ENCODE peak calls at places on chromosomes 5 and 9, in ten cellular contexts. One of them, this sample, is unnamed.

GRCh38 chr9:13857521-13857920 is 456.4 kb downstream of the NFIB start:
- DNase-seq in uterus: no peak
- DNase-seq in GM23338: no peak
- DNase-seq in lower lobe of right lung: no peak
- DNase-seq in ovary: no peak
- DNase-seq in transverse colon: no peak
- DNase-seq in keratinocyte: no peak
- DNase-seq in adrenal gland: no peak
- DNase-seq in stomach: no peak
- DNase-seq in A549: no peak
- DNase-seq in this sample: no peak

GRCh38 chr9:125446581-125447094 is 185.0 kb downstream of the GAPVD1 start:
- DNase-seq in stomach: no peak
- DNase-seq in uterus: no peak
- DNase-seq in transverse colon: no peak
- DNase-seq in lower lobe of right lung: no peak
- DNase-seq in adrenal gland: no peak
- DNase-seq in ovary: no peak
- DNase-seq in A549: no peak
- DNase-seq in keratinocyte: no peak
- DNase-seq in GM23338: no peak
- DNase-seq in this sample: no peak

GRCh38 chr9:104856413-104856941 is 71.5 kb downstream of the ABCA1 start:
- DNase-seq in keratinocyte: no peak
- DNase-seq in ovary: no peak
- DNase-seq in adrenal gland: no peak
- DNase-seq in uterus: no peak
- DNase-seq in GM23338: no peak
- DNase-seq in transverse colon: no peak
- DNase-seq in stomach: no peak
- DNase-seq in lower lobe of right lung: no peak
- DNase-seq in A549: no peak
- DNase-seq in this sample: no peak

GRCh38 chr9:1050125-1050895 is at the start of gene DMRT2:
- DNase-seq in ovary: peak
- DNase-seq in stomach: peak
- DNase-seq in keratinocyte: no peak
- DNase-seq in transverse colon: peak
- DNase-seq in lower lobe of right lung: peak
- DNase-seq in adrenal gland: peak
- DNase-seq in GM23338: peak
- DNase-seq in uterus: peak
- DNase-seq in A549: peak
- DNase-seq in this sample: peak

GRCh38 chr5:132263548-132264261 is 6.2 kb downstream of the PDLIM4 start:
- DNase-seq in lower lobe of right lung: no peak
- DNase-seq in A549: peak
- DNase-seq in ovary: peak
- DNase-seq in transverse colon: peak
- DNase-seq in uterus: peak
- DNase-seq in keratinocyte: no peak
- DNase-seq in adrenal gland: peak
- DNase-seq in stomach: no peak
- DNase-seq in GM23338: no peak
- DNase-seq in this sample: peak

GRCh38 chr5:73897886-73898285 is 271.9 kb downstream of the ARHGEF28 start:
- DNase-seq in uterus: no peak
- DNase-seq in GM23338: no peak
- DNase-seq in stomach: no peak
- DNase-seq in A549: no peak
- DNase-seq in keratinocyte: no peak
- DNase-seq in adrenal gland: no peak
- DNase-seq in lower lobe of right lung: no peak
- DNase-seq in ovary: no peak
- DNase-seq in transverse colon: no peak
- DNase-seq in this sample: no peak

GRCh38 chr9:81759680-81760215 is 70.4 kb upstream of the TLE1 start:
- DNase-seq in GM23338: no peak
- DNase-seq in stomach: no peak
- DNase-seq in lower lobe of right lung: no peak
- DNase-seq in transverse colon: no peak
- DNase-seq in adrenal gland: peak
- DNase-seq in uterus: peak
- DNase-seq in keratinocyte: no peak
- DNase-seq in A549: peak
- DNase-seq in ovary: no peak
- DNase-seq in this sample: peak

GRCh38 chr5:64570395-64570996 is 64.7 kb downstream of the RGS7BP start:
- DNase-seq in uterus: no peak
- DNase-seq in lower lobe of right lung: no peak
- DNase-seq in stomach: no peak
- DNase-seq in A549: no peak
- DNase-seq in GM23338: no peak
- DNase-seq in adrenal gland: no peak
- DNase-seq in transverse colon: no peak
- DNase-seq in keratinocyte: no peak
- DNase-seq in ovary: no peak
- DNase-seq in this sample: no peak

GRCh38 chr9:19788152-19788551 is 685 bp downstream of the SLC24A2 start:
- DNase-seq in GM23338: peak
- DNase-seq in keratinocyte: no peak
- DNase-seq in uterus: no peak
- DNase-seq in adrenal gland: peak
- DNase-seq in stomach: no peak
- DNase-seq in ovary: no peak
- DNase-seq in transverse colon: no peak
- DNase-seq in lower lobe of right lung: no peak
- DNase-seq in A549: no peak
- DNase-seq in this sample: no peak

GRCh38 chr9:135739271-135740220 is 37.6 kb downstream of the KCNT1 start:
- DNase-seq in stomach: no peak
- DNase-seq in lower lobe of right lung: no peak
- DNase-seq in ovary: no peak
- DNase-seq in adrenal gland: no peak
- DNase-seq in transverse colon: no peak
- DNase-seq in A549: peak
- DNase-seq in keratinocyte: no peak
- DNase-seq in uterus: no peak
- DNase-seq in GM23338: no peak
- DNase-seq in this sample: no peak

GRCh38 chr5:116632890-116633289 is 58.3 kb upstream of the SEMA6A start:
- DNase-seq in stomach: no peak
- DNase-seq in GM23338: no peak
- DNase-seq in lower lobe of right lung: no peak
- DNase-seq in uterus: no peak
- DNase-seq in ovary: no peak
- DNase-seq in keratinocyte: no peak
- DNase-seq in transverse colon: no peak
- DNase-seq in adrenal gland: no peak
- DNase-seq in A549: no peak
- DNase-seq in this sample: no peak

DNA sequence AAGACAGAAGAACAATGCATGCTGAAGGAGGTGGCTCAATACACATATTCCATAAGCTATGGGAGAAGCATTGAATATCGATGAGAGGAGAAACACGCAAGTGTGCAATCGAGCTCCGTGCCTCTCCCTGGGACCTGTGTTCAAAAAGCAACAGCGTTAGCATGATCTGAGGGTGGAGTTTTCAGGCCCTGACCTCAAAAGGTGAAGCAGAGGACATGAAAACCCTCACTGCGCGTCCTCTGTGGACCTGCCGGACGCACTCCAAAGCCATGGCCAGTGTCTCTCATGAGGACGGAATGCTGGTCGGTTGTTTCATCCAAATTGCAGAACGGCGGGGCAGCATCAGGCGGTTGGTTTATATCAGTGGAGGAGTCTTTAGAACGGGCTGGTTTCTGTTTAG is 67.7 kb downstream of the ANKRD33B start:
- DNase-seq in A549: no peak
- DNase-seq in uterus: no peak
- DNase-seq in stomach: no peak
- DNase-seq in transverse colon: no peak
- DNase-seq in adrenal gland: no peak
- DNase-seq in lower lobe of right lung: no peak
- DNase-seq in ovary: no peak
- DNase-seq in GM23338: no peak
- DNase-seq in keratinocyte: no peak
- DNase-seq in this sample: no peak
- H3K27ac ChIP-seq in A549: no peak
- H3K27ac ChIP-seq in uterus: no peak
- H3K27ac ChIP-seq in stomach: no peak
- H3K27ac ChIP-seq in transverse colon: no peak
- H3K27ac ChIP-seq in adrenal gland: no peak
- H3K27ac ChIP-seq in lower lobe of right lung: no peak
- H3K27ac ChIP-seq in ovary: no peak
- H3K27ac ChIP-seq in GM23338: no peak
- H3K27ac ChIP-seq in keratinocyte: no peak
- H3K27ac ChIP-seq in this sample: no peak

DNA sequence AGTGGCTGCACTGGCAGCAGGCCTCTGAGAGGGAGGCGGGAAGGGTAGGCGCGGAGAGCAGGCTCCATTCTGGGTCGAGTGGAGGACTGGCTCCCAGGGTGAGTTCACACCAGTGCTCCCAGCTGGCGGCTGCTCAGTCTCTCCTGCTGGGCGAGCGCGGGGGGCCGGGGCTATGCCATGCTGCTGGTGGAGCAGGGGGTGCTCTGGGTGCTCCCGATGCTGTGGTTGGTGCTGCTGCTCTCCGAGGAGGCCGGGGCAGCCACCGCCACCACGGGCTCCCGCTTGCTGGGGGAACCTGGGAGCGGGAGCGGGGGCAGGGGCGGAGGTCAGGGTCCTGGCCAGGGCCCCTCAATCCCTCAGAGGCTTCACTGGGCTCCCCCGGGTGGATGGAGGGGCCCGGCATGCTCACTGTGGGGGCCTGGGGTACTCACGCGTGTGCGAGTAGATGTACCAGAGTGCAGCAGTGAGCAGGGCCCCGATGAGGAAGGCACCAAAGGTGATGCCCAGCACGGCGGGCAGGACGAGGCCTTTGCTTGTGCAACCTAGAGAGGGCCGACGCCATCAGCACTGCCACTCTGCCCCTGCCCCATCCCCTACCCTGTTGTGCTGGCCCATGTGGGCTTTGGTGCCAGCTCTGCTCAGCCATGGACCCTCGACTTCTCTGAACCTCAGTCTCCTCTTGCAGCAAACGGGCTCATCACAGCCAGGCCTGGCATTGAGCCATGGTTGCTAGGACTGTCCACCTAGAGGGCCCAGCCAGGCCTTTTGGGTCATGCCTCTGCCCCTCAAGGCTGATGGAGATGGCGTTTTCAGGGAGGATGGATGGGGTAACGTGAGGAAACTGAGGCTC is 13.1 kb downstream of the FPGS start:
- DNase-seq in uterus: no peak
- DNase-seq in A549: no peak
- DNase-seq in GM23338: no peak
- DNase-seq in stomach: no peak
- DNase-seq in adrenal gland: no peak
- DNase-seq in keratinocyte: no peak
- DNase-seq in ovary: peak
- DNase-seq in transverse colon: no peak
- DNase-seq in lower lobe of right lung: no peak
- DNase-seq in this sample: no peak
- TF ChIP-seq CTCF in uterus: no peak
- TF ChIP-seq CTCF in A549: no peak
- TF ChIP-seq CTCF in GM23338: no peak
- TF ChIP-seq CTCF in stomach: no peak
- TF ChIP-seq CTCF in adrenal gland: no peak
- TF ChIP-seq CTCF in keratinocyte: no peak
- TF ChIP-seq CTCF in ovary: no peak
- TF ChIP-seq CTCF in transverse colon: no peak
- TF ChIP-seq CTCF in lower lobe of right lung: no peak
- TF ChIP-seq CTCF in this sample: no peak

DNA sequence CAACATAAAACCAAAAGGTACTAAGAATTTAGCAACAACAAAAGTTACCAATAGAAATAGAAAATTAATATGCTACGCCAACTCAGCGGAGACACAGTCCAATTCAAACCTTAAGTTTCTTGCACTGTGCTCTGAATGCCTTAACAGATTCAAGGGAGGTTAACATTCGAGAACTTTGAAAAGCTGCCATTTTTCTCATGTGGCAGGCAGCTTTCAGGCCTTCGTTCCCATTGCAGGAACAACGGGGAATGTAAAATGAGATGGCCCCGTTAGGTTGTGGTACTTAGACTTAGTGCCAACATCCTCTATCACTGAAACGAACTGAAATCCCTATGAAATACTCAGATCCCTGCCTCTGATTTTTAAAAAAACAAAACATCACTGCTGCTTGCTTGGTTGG is 22.4 kb downstream of the FNBP1 start:
- DNase-seq in GM23338: no peak
- DNase-seq in adrenal gland: no peak
- DNase-seq in uterus: no peak
- DNase-seq in A549: no peak
- DNase-seq in lower lobe of right lung: no peak
- DNase-seq in ovary: no peak
- DNase-seq in stomach: no peak
- DNase-seq in transverse colon: no peak
- DNase-seq in keratinocyte: no peak
- DNase-seq in this sample: no peak
- H3K27ac ChIP-seq in GM23338: no peak
- H3K27ac ChIP-seq in adrenal gland: no peak
- H3K27ac ChIP-seq in uterus: peak
- H3K27ac ChIP-seq in A549: no peak
- H3K27ac ChIP-seq in lower lobe of right lung: no peak
- H3K27ac ChIP-seq in ovary: no peak
- H3K27ac ChIP-seq in stomach: peak
- H3K27ac ChIP-seq in transverse colon: peak
- H3K27ac ChIP-seq in keratinocyte: no peak
- H3K27ac ChIP-seq in this sample: no peak

DNA sequence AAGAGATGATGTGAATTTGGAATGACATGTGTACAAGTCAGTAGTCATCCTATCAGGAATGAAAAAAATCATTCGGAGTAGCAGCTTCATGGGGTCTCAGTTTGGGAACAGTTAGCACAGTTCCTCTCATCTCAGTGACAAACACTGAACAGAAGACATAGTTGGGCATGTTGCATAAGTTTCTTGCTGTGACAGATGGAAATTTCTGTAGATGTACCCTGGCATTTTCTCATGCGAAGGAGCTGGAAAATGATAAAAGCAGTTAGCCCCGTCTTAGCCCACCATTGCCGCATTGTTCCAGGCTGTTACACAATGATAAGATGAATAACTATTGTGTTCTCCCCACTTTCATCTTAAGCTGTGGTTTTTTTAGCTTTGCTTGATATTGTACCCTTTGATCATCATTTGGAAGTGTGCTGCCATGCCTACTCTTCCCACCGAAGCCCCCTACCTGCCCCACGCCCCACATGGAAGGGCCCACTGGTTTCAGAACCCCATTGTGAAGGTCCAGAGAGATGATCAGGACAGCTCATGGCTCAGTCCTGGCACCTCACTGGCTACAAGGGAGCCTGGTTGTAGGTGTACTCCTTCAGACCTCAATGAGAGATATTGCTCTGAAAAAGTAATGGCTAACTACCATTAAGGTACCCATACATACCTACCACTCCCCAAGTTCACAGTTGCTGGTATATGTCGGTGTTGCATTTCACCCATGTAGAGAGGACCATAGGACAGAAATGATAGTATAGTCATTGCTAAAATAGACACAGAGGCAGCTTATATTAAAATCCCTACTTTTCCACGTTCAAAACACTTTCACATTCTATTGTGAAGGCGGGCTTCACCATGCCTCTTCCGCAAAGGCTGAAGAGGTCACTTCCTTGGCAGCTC is 38.8 kb downstream of the SFXN1 start:
- DNase-seq in GM23338: no peak
- DNase-seq in uterus: no peak
- DNase-seq in ovary: no peak
- DNase-seq in A549: no peak
- DNase-seq in transverse colon: no peak
- DNase-seq in lower lobe of right lung: no peak
- DNase-seq in stomach: no peak
- DNase-seq in adrenal gland: no peak
- DNase-seq in keratinocyte: no peak
- DNase-seq in this sample: no peak
- TF ChIP-seq CTCF in GM23338: no peak
- TF ChIP-seq CTCF in uterus: no peak
- TF ChIP-seq CTCF in ovary: no peak
- TF ChIP-seq CTCF in A549: no peak
- TF ChIP-seq CTCF in transverse colon: no peak
- TF ChIP-seq CTCF in lower lobe of right lung: no peak
- TF ChIP-seq CTCF in stomach: no peak
- TF ChIP-seq CTCF in adrenal gland: no peak
- TF ChIP-seq CTCF in keratinocyte: no peak
- TF ChIP-seq CTCF in this sample: no peak